ENCODE peak calls at places on chromosomes 11 and 22, in five cellular contexts. B is HepG2, R is SK-N-SH, U is K562, L is HL-60. A is an unnamed sample.

GRCh38 chr11:92225563-92226308 is 1.1 kb downstream of the FAT3 start:
- DNase-seq in R (peak), L (no peak), U (no peak), B (no peak), A (no peak)

GRCh38 chr11:30143098-30143705 is 87.6 kb upstream of the FSHB start:
- DNase-seq in B (peak), U (peak), L (peak), R (peak), A (peak)

GRCh38 chr11:115197031-115197430 is 307.2 kb downstream of the CADM1 start:
- DNase-seq in B (no peak), L (no peak), U (no peak), R (no peak), A (no peak)

GRCh38 chr11:1570896-1571759 is 943 bp downstream of the DUSP8 start:
- DNase-seq in U (no peak), R (peak), B (no peak), L (no peak), A (no peak)

GRCh38 chr11:46489668-46490560 is 98.3 kb upstream of the CHRM4 start:
- DNase-seq in U (peak), L (peak), B (peak), R (peak), A (no peak)

GRCh38 chr11:86162257-86162656 is 82.3 kb upstream of the EED start:
- DNase-seq in L (peak), R (no peak), B (no peak), U (peak), A (no peak)

GRCh38 chr11:10906521-10906920 is 48.7 kb upstream of the ZBED5 start:
- DNase-seq in U (no peak), B (no peak), R (no peak), L (no peak), A (no peak)

GRCh38 chr11:50186146-50186545 is 153.5 kb downstream of the OR4C45 start:
- DNase-seq in R (no peak), L (no peak), U (no peak), B (no peak), A (no peak)

GRCh38 chr11:115644846-115645245 is 140.6 kb upstream of the CADM1 start:
- DNase-seq in R (no peak), L (no peak), U (no peak), B (no peak), A (no peak)

GRCh38 chr11:118918686-118919280 is 6.9 kb downstream of the BCL9L start:
- DNase-seq in B (no peak), U (peak), R (no peak), L (no peak), A (no peak)

GRCh38 chr11:105588001-105588400 is 21.9 kb upstream of the GRIA4 start:
- DNase-seq in L (no peak), U (no peak), B (no peak), R (no peak), A (no peak)

GRCh38 chr22:38935023-38935422 is 22.4 kb upstream of the APOBEC3A start:
- DNase-seq in B (no peak), R (no peak), U (no peak), L (no peak), A (no peak)

GRCh38 chr22:37051629-37052385 is at the start of gene KCTD17:
- DNase-seq in R (peak), U (peak), L (peak), B (no peak), A (no peak)

GRCh38 chr11:70502677-70503076 is 104.3 kb downstream of the CTTN start:
- DNase-seq in R (no peak), B (no peak), L (no peak), U (no peak), A (no peak)

GRCh38 chr11:124717786-124718634 is 21.7 kb upstream of the NRGN start:
- DNase-seq in U (no peak), R (peak), B (peak), L (no peak), A (no peak)

GRCh38 chr11:36774603-36775002 is 176.6 kb upstream of the RAG2 start:
- DNase-seq in B (no peak), R (no peak), U (no peak), L (no peak), A (no peak)

GRCh38 chr22:49995059-49995412 is 17.5 kb downstream of the IL17REL start:
- DNase-seq in B (no peak), R (peak), U (no peak), L (no peak), A (no peak)

GRCh38 chr11:129190087-129190486 is 2.0 kb downstream of the ARHGAP32 start:
- DNase-seq in L (peak), R (peak), B (no peak), U (no peak), A (no peak)

GRCh38 chr11:10623797-10624761 is 55.6 kb upstream of the LYVE1 start:
- DNase-seq in R (peak), L (peak), B (peak), U (peak), A (no peak)

GRCh38 chr11:61949169-61950034 is 749 bp upstream of the BEST1 start:
- DNase-seq in R (peak), B (peak), L (no peak), U (peak), A (no peak)

GRCh38 chr22:27284314-27284713 is 517.2 kb downstream of the MN1 start:
- DNase-seq in B (no peak), R (no peak), U (no peak), L (no peak), A (no peak)

GRCh38 chr22:39101226-39101625 is 4.2 kb downstream of the APOBEC3H start:
- DNase-seq in L (no peak), R (no peak), B (no peak), U (no peak), A (no peak)

GRCh38 chr11:17385492-17385891 is 3.0 kb downstream of the KCNJ11 start:
- DNase-seq in L (no peak), U (no peak), B (no peak), R (no peak), A (no peak)

GRCh38 chr22:19793656-19794310 is 33.2 kb downstream of the TBX1 start:
- DNase-seq in R (no peak), U (no peak), L (no peak), B (no peak), A (no peak)

GRCh38 chr22:41923595-41924276 is 2.9 kb downstream of the TNFRSF13C start:
- DNase-seq in L (no peak), R (no peak), U (no peak), B (no peak), A (no peak)

GRCh38 chr11:119166368-119167076 is 2.0 kb upstream of the NLRX1 start:
- DNase-seq in B (peak), U (no peak), R (no peak), L (no peak), A (no peak)

GRCh38 chr11:17991799-17992433 is 20.9 kb downstream of the SERGEF start:
- DNase-seq in R (peak), B (peak), U (peak), L (peak), A (no peak)

GRCh38 chr22:49853981-49854791 is 542 bp downstream of the ZBED4 start:
- DNase-seq in U (peak), R (peak), L (peak), B (no peak), A (no peak)

GRCh38 chr11:27697679-27698275 is 2.5 kb downstream of the BDNF start:
- DNase-seq in U (no peak), L (no peak), B (no peak), R (no peak), A (no peak)

DNA sequence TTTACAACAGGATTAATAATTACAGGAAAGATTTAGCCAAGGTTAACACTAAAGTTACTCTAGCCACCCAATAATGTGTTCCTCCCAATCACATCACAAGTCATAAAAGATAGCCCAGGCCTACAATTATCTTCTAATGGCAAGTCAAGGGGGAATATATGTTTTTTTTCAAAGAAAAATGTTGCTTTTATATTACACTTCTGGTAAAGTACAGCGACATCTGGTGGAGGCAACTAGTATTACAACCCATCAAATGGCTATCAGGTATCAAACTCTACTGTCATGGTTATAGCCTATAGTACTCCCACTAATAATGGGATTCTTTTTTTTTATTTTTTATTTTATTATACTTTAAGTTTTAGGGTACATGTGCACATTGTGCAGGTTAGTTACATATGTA is 71.8 kb downstream of the XRRA1 start:
- DNase-seq in U (peak), B (no peak), L (no peak), R (no peak), A (no peak)
- TF ChIP-seq CTCF in U (no peak), B (peak), L (peak), R (peak), A (peak)

GRCh38 chr11:104054911-104055529 is 18.6 kb downstream of the DDI1 start:
- DNase-seq in U (no peak), B (no peak), R (no peak), L (no peak), A (no peak)

GRCh38 chr11:104053743-104054142 is 17.3 kb downstream of the DDI1 start:
- DNase-seq in L (no peak), U (no peak), R (no peak), B (no peak), A (no peak)

DNA sequence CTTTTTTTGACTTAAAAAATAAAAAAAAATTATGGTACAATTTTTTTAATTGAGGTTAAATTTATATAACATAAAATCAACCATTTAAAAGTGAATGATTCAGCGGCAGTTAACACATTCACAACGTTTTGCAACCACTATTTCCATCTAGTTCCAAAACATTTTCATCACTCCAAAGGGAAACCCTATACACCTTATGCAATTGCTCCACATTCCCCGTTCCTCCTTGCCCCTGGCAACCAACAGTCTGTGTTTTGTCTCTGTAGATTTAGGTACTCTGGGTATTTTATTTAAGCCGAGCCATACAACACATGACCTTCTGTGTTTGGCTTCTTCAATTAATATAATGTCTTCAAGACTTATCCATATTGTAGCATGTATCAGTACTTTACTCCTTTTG is 15.4 kb downstream of the DDI1 start:
- DNase-seq in L (no peak), U (no peak), R (no peak), B (no peak), A (no peak)
- TF ChIP-seq REST in L (no peak), U (no peak), R (no peak), B (no peak), A (no peak)

DNA sequence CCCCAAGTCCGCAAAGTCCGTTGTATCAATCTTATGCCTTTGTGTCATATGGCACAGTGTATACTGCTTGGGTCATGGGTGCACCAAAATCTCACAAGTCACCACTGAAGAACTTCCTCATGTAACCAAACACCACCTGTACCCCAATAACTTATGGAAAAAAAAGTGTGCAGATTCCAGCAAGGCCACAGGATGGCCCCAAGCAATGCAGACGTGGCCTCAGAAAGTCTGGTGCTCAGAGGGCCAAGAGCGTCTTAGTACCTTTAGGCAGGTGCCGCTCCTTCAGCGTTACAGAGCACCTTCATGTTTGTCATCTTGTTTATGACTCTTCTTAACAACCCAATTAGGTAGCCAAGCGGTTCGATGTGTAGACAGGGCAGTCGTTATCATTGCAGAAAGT is 65.3 kb downstream of the PRDM11 start:
- DNase-seq in U (peak), R (no peak), B (no peak), L (no peak), A (no peak)
- TF ChIP-seq CTCF in U (peak), R (peak), B (no peak), L (no peak), A (no peak)

DNA sequence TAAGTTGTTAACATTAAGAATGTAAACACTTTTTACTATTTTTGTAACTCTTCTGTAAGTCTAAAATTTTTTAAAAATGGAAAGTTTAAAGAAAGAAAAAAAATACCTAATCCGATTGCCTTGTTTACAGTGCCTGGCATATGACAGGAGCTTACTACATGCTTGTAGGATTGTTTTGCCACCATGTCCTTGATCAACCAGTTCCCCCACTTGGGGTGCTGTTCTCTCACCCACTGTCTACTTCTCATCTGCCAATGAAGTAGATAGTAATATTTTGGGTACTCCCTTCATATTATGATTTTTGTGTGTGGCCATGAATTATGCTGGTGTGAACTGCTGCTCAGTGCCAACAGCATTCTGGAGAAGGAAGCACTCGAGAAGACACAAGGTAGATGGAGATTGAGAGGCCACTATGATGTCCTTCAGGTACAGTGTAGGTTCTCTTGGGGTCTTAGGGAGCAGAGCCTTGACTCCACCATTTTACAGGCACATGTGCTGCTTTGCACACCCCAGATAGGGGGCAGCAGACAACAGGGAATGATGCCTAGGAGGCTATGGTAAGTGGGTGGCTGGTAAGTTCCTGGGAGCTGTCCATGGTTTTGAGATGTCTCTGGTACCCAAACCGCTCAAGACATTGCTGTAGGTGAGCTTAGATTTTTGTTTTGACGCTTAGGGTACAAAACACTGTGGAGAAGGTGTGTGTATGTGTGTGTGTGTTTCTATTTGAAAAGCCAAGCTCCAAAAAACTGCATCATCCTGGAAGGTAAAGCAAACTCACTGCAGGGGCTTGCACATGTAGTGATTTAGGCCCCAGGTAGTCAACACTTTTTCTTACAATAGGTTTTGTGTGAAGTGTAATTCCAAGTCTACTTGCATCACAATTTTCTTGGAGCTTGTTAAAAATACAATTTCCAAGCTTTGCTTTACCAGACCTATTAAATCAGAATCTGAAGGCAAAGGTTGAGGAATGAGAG is 494.5 kb upstream of the LARGE1 start:
- DNase-seq in U (peak), R (peak), L (peak), B (peak), A (peak)
- TF ChIP-seq REST in U (peak), R (peak), L (peak), B (peak), A (peak)

DNA sequence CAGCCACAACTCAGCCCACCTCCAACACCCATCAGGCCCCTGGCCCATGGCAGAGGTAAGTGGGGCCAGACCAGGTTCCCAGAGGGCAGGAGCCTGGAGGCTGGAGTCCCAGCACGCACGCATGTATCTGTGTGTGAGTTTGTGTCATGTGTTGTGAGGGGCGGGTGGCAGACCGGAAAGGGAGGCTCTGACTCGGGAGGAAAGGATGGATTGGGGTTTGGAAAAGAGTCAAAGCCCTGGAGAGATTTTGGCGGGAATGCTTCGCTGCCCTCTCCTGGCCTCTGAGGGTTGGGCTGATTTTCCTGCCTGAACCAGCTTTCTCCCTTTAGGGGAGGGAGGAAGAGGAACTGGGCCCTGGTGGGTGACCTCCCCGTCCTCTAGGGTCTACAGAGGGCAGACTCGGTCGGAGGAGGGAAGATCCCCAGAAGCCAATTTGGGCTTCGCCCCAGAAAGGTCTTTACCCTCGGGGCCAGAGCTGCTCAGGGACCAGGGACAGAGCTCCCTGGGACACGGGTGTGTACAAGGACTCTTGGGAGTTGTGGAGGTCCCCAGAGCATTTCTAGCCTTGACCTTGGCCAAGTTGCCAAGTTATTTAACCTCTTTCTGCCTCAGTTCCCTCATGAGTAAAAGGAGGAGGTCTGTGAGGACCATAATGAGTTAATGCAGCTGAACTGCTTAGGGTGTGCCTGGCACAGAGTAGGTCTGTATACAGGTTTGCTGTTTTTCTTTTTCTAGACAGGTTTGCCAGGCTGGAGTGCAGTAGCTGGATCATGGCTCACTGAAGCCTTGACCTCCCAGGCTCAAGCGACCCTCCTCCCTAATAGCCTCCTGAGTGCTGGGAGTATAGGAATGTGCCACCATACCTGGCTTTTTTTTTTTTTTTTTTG is 6.9 kb downstream of the C11orf68 start:
- DNase-seq in R (peak), B (no peak), U (peak), L (no peak), A (no peak)
- TF ChIP-seq CTCF in R (peak), B (peak), U (peak), L (no peak), A (peak)

GRCh38 chr22:40819741-40820140 is 595 bp upstream of the SLC25A17 start:
- DNase-seq in U (no peak), L (peak), R (peak), B (no peak), A (no peak)
- TF ChIP-seq REST in U (no peak), L (no peak), R (no peak), B (no peak), A (no peak)

A was measured in GM12878.